ENCODE peak calls at places on chromosomes 13 and 19, in five cellular contexts. W is SJSA1, T is tibial artery, A is upper lobe of right lung, S is suprapubic skin. L is an unnamed sample.

GRCh38 chr13:49579501-49579900 is 5.9 kb downstream of the RCBTB1 start:
- DNase-seq in A (no peak), S (no peak), W (no peak), T (no peak), L (no peak)

GRCh38 chr13:30125422-30126073 is 181.8 kb downstream of the KATNAL1 start:
- DNase-seq in S (no peak), T (no peak), W (peak; percentile 18), A (no peak), L (peak; percentile 42)

GRCh38 chr13:73989244-73989843 is 144.9 kb downstream of the KLF12 start:
- DNase-seq in S (no peak), A (no peak), T (no peak), W (no peak), L (no peak)

GRCh38 chr13:24063281-24063851 is 97.2 kb upstream of the SPATA13 start:
- DNase-seq in S (no peak), W (no peak), A (no peak), T (no peak), L (peak; percentile 55)

GRCh38 chr19:42693760-42694350 is 46.4 kb downstream of the PSG3 start:
- DNase-seq in T (no peak), W (peak; percentile 28), A (no peak), S (no peak), L (peak; percentile 27)

GRCh38 chr19:959935-960502 is 24.1 kb upstream of the WDR18 start:
- DNase-seq in W (no peak), T (no peak), S (no peak), A (no peak), L (no peak)

GRCh38 chr13:26961890-26962615 is 201.5 kb upstream of the GPR12 start:
- DNase-seq in S (no peak), W (no peak), T (no peak), A (peak; percentile 88), L (no peak)

GRCh38 chr19:13164370-13165090 is 14.3 kb downstream of the IER2 start:
- DNase-seq in T (peak; percentile 72), A (peak; percentile 80), S (no peak), W (peak; percentile 60), L (no peak)

GRCh38 chr13:113535381-113535781 is 44.9 kb upstream of the DCUN1D2 start:
- DNase-seq in W (no peak), T (peak; percentile 33), A (peak; percentile 20), S (no peak), L (peak; percentile 4)

GRCh38 chr19:1748115-1748702 is 5.1 kb upstream of the ONECUT3 start:
- DNase-seq in T (no peak), W (no peak), S (no peak), A (no peak), L (no peak)

GRCh38 chr13:37656247-37656940 is 57.8 kb upstream of the POSTN start:
- DNase-seq in W (peak; percentile 92), S (no peak), A (no peak), T (no peak), L (no peak)

GRCh38 chr13:75832812-75833211 is 196.7 kb downstream of the LMO7 start:
- DNase-seq in T (no peak), S (no peak), W (no peak), A (no peak), L (no peak)

GRCh38 chr19:45822716-45823115 is 7.6 kb upstream of the RSPH6A start:
- DNase-seq in T (no peak), A (no peak), W (no peak), S (no peak), L (no peak)

GRCh38 chr19:47109177-47109540 is 4.4 kb downstream of the ZC3H4 start:
- DNase-seq in S (no peak), A (no peak), T (no peak), W (no peak), L (no peak)

GRCh38 chr13:39149896-39150295 is 111.6 kb downstream of the NHLRC3 start:
- DNase-seq in A (peak; percentile 74), S (no peak), T (no peak), W (no peak), L (no peak)

GRCh38 chr13:113758651-113759524 is at the start of gene TMEM255B:
- DNase-seq in A (peak; percentile 94), W (peak; percentile 70), T (peak; percentile 93), S (peak; percentile 89), L (peak; percentile 90)

GRCh38 chr19:18135712-18136584 is 17.0 kb upstream of the PIK3R2 start:
- DNase-seq in S (no peak), T (no peak), A (no peak), W (no peak), L (no peak)

GRCh38 chr19:4889034-4889825 is 13.5 kb downstream of the ARRDC5 start:
- DNase-seq in S (no peak), A (no peak), T (no peak), W (no peak), L (no peak)

GRCh38 chr13:45194081-45194939 is 6.5 kb downstream of the KCTD4 start:
- DNase-seq in T (peak; percentile 67), S (no peak), A (no peak), W (no peak), L (peak; percentile 50)

GRCh38 chr13:75839418-75839817 is 203.3 kb downstream of the LMO7 start:
- DNase-seq in T (no peak), A (no peak), W (no peak), S (no peak), L (no peak)

GRCh38 chr19:33186835-33187540 is 7.1 kb upstream of the LRP3 start:
- DNase-seq in S (peak; percentile 61), A (peak; percentile 59), W (no peak), T (peak; percentile 64), L (no peak)

GRCh38 chr19:3006075-3006767 is 22.9 kb downstream of the TLE2 start:
- DNase-seq in W (no peak), A (no peak), S (no peak), T (no peak), L (peak; percentile 75)

GRCh38 chr13:106286811-106287210 is 248.7 kb downstream of the EFNB2 start:
- DNase-seq in A (no peak), W (peak; percentile 24), T (no peak), S (no peak), L (no peak)

GRCh38 chr13:78241278-78241919 is 322.8 kb upstream of the EDNRB start:
- DNase-seq in A (peak; percentile 65), W (peak; percentile 14), S (no peak), T (no peak), L (peak; percentile 48)

GRCh38 chr13:113947321-113948033 is 26.4 kb downstream of the C13orf46 start:
- DNase-seq in T (peak; percentile 86), S (peak; percentile 77), W (peak; percentile 12), A (no peak), L (peak; percentile 83)

GRCh38 chr13:108433976-108434375 is 164.5 kb downstream of the TNFSF13B start:
- DNase-seq in S (no peak), T (no peak), A (no peak), W (no peak), L (no peak)

GRCh38 chr19:56341948-56342347 is 27.3 kb upstream of the ZSCAN5A start:
- DNase-seq in W (no peak), A (no peak), T (no peak), S (no peak), L (no peak)
- H3K4me3 ChIP-seq in W (no peak overlapping the region), A (no peak overlapping the region), T (no peak overlapping the region), S (no peak overlapping the region), L (no peak overlapping the region)

GRCh38 chr19:57748029-57748428 is 1.4 kb downstream of the ZNF776 start:
- DNase-seq in W (no peak), A (no peak), S (no peak), T (no peak), L (no peak)
- H3K4me3 ChIP-seq in W (peak overlapping the region; percentile 5), A (peak overlapping the region; percentile 91), S (peak overlapping the region; percentile 72), T (no peak overlapping the region), L (no peak overlapping the region)

GRCh38 chr13:98585398-98585754 is 8.5 kb upstream of the STK24 start:
- DNase-seq in A (no peak), W (no peak), S (no peak), T (no peak), L (no peak)
- H3K4me3 ChIP-seq in A (no peak overlapping the region), W (no peak overlapping the region), S (no peak overlapping the region), T (no peak overlapping the region), L (no peak overlapping the region)

GRCh38 chr13:97224544-97225324 is 2.6 kb downstream of the MBNL2 start:
- DNase-seq in S (peak; percentile 85), T (no peak), W (no peak), A (no peak), L (no peak)

GRCh38 chr13:97228850-97229521 is 6.9 kb downstream of the MBNL2 start:
- DNase-seq in S (no peak), A (no peak), W (no peak), T (no peak), L (no peak)

GRCh38 chr13:97225533-97225932 is 3.4 kb downstream of the MBNL2 start:
- DNase-seq in A (no peak), S (no peak), W (no peak), T (no peak), L (no peak)

GRCh38 chr13:97226013-97226412 is 3.9 kb downstream of the MBNL2 start:
- DNase-seq in T (no peak), W (no peak), A (no peak), S (no peak), L (no peak)

GRCh38 chr13:97226788-97227627 is 4.9 kb downstream of the MBNL2 start:
- DNase-seq in S (no peak), T (no peak), A (no peak), W (peak; percentile 42), L (peak; percentile 74)
- H3K4me3 ChIP-seq in S (peak overlapping the region; percentile 57), T (peak overlapping the region; percentile 72), A (peak overlapping the region; percentile 68), W (no peak overlapping the region), L (no peak overlapping the region)

DNA sequence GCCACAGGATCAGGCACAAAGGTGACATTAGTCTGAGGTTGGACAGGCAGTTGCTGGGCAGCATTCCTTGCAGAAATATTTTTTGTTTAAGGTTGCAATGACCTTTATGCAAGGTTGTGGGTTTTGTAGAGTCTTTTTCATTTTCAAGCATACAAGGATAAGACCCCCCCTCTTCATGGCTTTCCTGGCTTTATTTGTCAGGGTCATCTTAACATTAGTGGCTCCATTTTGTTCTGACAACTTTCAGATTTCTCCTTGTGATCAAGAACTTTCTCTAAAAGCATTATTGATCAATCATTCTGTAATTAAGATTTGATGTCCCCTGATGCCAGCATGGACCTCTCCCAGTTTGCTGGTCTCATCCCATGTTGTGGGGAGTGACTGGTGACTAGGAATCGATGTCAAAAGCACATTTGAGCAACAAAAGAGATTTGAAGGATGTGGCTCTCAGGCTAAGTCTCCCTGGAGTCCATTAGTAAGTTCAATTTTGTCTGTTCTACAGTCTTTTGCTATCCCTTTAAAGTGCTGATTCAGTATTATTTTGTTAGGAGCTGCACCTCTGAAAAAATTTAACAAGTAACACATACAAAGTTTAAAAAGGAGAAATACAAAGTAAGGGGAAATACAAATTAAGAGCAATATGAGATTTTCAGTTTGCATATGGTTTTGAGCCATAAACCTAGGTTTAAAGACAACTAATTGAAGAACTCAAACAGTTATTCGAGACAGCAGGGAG is 5.3 kb downstream of the CARD8 start:
- DNase-seq in S (no peak), W (no peak), T (no peak), A (no peak), L (no peak)
- H3K4me3 ChIP-seq in S (no peak overlapping the region), W (no peak overlapping the region), T (no peak overlapping the region), A (peak overlapping the region; percentile 52), L (no peak overlapping the region)

GRCh38 chr19:14471436-14472187 is 3.5 kb downstream of the PTGER1 start:
- DNase-seq in W (no peak), S (no peak), A (no peak), T (no peak), L (no peak)
- H3K4me3 ChIP-seq in W (peak overlapping the region; percentile 13), S (peak overlapping the region; percentile 30), A (no peak overlapping the region), T (no peak overlapping the region), L (no peak overlapping the region)

GRCh38 chr19:7679771-7680605 is 645 bp upstream of the TRAPPC5 start:
- DNase-seq in W (no peak), A (no peak), S (no peak), T (no peak), L (no peak)
- H3K4me3 ChIP-seq in W (peak overlapping the region; percentile 95), A (peak overlapping the region; percentile 100), S (peak overlapping the region; percentile 95), T (peak overlapping the region; percentile 100), L (peak overlapping the region; percentile 100)

L was measured in testis.